ENCODE peak calls at places on chromosome 13, in ten cellular contexts. I is stimulated activated CD4-positive, alpha-beta T cell treated with anti-CD3 and anti-CD28 coated beads, TNF-alpha, amount 100 ng/mL, for 48 hours; D is activated T-cell treated with anti-CD3 and anti-CD28 coated beads for 1 hour; R is LoVo; T is NCI-H2227 treated with DMSO at 0.1 percent for 48 hours; L is AG04450; C is GM23248; P is ELF-1; U is WTC11; E is coronary artery. K is an unnamed sample.

GRCh38 chr13:28718186-28718537 is 608 bp downstream of the SLC46A3 start:
- DNase-seq in T (no peak), L (no peak), E (no peak), C (no peak), U (no peak), R (no peak), P (no peak), I (no peak), D (no peak), K (no peak)

GRCh38 chr13:79782541-79783216 is 301.7 kb downstream of the NDFIP2 start:
- DNase-seq in I (no peak), L (peak; percentile 44), C (no peak), R (no peak), E (no peak), P (peak; percentile 89), U (peak; percentile 71), T (peak; percentile 26), D (no peak), K (no peak)

GRCh38 chr13:107545946-107546502 is 669.3 kb downstream of the LIG4 start:
- DNase-seq in U (no peak), L (no peak), D (no peak), T (peak; percentile 61), R (no peak), E (no peak), P (no peak), I (no peak), C (no peak), K (no peak)

GRCh38 chr13:113124211-113125025 is 1.8 kb downstream of the F10 start:
- DNase-seq in E (peak; percentile 70), T (no peak), C (no peak), U (no peak), I (no peak), D (no peak), L (no peak), P (no peak), R (no peak), K (peak; percentile 77)

GRCh38 chr13:112446347-112446861 is 70.2 kb downstream of the SPACA7 start:
- DNase-seq in T (no peak), C (no peak), E (peak; percentile 53), P (no peak), I (no peak), L (no peak), D (no peak), R (no peak), U (no peak), K (peak; percentile 75)

GRCh38 chr13:70964124-70964523 is 855.9 kb upstream of the KLHL1 start:
- DNase-seq in E (no peak), I (no peak), C (no peak), D (no peak), L (no peak), T (no peak), R (no peak), P (no peak), U (no peak), K (no peak)

GRCh38 chr13:35768551-35768950 is 292.1 kb upstream of the MAB21L1 start:
- DNase-seq in R (no peak), U (no peak), L (no peak), E (no peak), D (no peak), T (peak; percentile 82), C (no peak), I (no peak), P (no peak), K (no peak)

GRCh38 chr13:33479066-33479465 is 193.5 kb upstream of the STARD13 start:
- DNase-seq in P (no peak), R (no peak), D (no peak), I (no peak), L (no peak), C (no peak), E (no peak), U (no peak), T (no peak), K (no peak)

GRCh38 chr13:60094385-60095088 is 69.2 kb downstream of the DIAPH3 start:
- DNase-seq in T (no peak), I (no peak), L (no peak), P (no peak), D (no peak), E (no peak), C (no peak), R (no peak), U (no peak), K (no peak)

GRCh38 chr13:94776300-94776699 is 64.0 kb upstream of the SOX21 start:
- DNase-seq in P (no peak), D (no peak), U (no peak), T (no peak), R (no peak), L (no peak), I (no peak), C (no peak), E (no peak), K (no peak)

GRCh38 chr13:93151277-93151676 is 75.3 kb upstream of the GPC6 start:
- DNase-seq in C (peak; percentile 90), E (no peak), L (peak; percentile 60), R (no peak), D (no peak), I (no peak), T (no peak), U (no peak), P (no peak), K (no peak)

GRCh38 chr13:36086117-36086516 is 45.1 kb downstream of the DCLK1 start:
- DNase-seq in U (peak; percentile 42), C (no peak), E (no peak), I (no peak), T (no peak), P (peak; percentile 23), D (no peak), R (no peak), L (no peak), K (no peak)

GRCh38 chr13:20389696-20390525 is 135.7 kb downstream of the CRYL1 start:
- DNase-seq in T (no peak), L (no peak), I (no peak), D (no peak), P (peak; percentile 52), E (peak; percentile 49), R (no peak), C (no peak), U (no peak), K (peak; percentile 73)

GRCh38 chr13:19587635-19588300 is 26.4 kb upstream of the TPTE2 start:
- DNase-seq in P (peak; percentile 67), E (no peak), L (no peak), C (peak; percentile 63), R (peak; percentile 43), I (no peak), D (no peak), U (no peak), T (no peak), K (no peak)

GRCh38 chr13:113903361-113903760 is 39.5 kb upstream of the GAS6 start:
- DNase-seq in I (no peak), U (no peak), R (no peak), T (no peak), C (peak; percentile 93), E (peak; percentile 79), D (no peak), P (no peak), L (no peak), K (peak; percentile 57)

GRCh38 chr13:98419786-98420559 is 156.9 kb downstream of the STK24 start:
- DNase-seq in E (peak; percentile 62), L (no peak), U (no peak), T (no peak), P (no peak), I (no peak), C (no peak), R (no peak), D (no peak), K (no peak)

GRCh38 chr13:46168341-46168740 is 13.6 kb downstream of the LCP1 start:
- DNase-seq in L (no peak), E (no peak), P (peak; percentile 79), U (no peak), I (no peak), C (peak; percentile 38), R (no peak), T (no peak), D (no peak), K (no peak)

GRCh38 chr13:20704459-20705069 is 1.1 kb downstream of the IL17D start:
- DNase-seq in E (no peak), I (no peak), L (no peak), P (peak; percentile 39), U (no peak), C (no peak), D (no peak), T (no peak), R (no peak), K (no peak)

GRCh38 chr13:90594694-90595093 is 752.8 kb upstream of the MIR17HG start:
- DNase-seq in E (no peak), L (no peak), R (peak; percentile 27), T (no peak), I (no peak), U (no peak), D (no peak), C (peak; percentile 52), P (no peak), K (no peak)

GRCh38 chr13:75873499-75873898 is 237.4 kb downstream of the LMO7 start:
- DNase-seq in L (no peak), T (no peak), D (no peak), E (no peak), U (no peak), P (no peak), R (no peak), C (no peak), I (no peak), K (no peak)

GRCh38 chr13:42011601-42012401 is 36.6 kb upstream of the DGKH start:
- DNase-seq in D (no peak), I (no peak), R (no peak), U (peak; percentile 29), E (no peak), L (no peak), P (peak; percentile 30), T (no peak), C (no peak), K (no peak)

GRCh38 chr13:73671011-73671410 is 463.2 kb downstream of the KLF12 start:
- DNase-seq in E (no peak), L (no peak), T (no peak), I (no peak), U (no peak), R (no peak), D (no peak), C (no peak), P (no peak), K (no peak)

GRCh38 chr13:48370815-48371214 is 42.1 kb downstream of the LPAR6 start:
- DNase-seq in D (no peak), I (no peak), C (no peak), T (no peak), L (no peak), U (no peak), R (no peak), E (no peak), P (no peak), K (no peak)

GRCh38 chr13:110442946-110443632 is 118.4 kb downstream of the RAB20 start:
- DNase-seq in C (peak; percentile 70), R (no peak), I (no peak), P (no peak), D (no peak), U (no peak), L (no peak), T (no peak), E (peak; percentile 56), K (no peak)

GRCh38 chr13:28320884-28321574 is 173.9 kb downstream of the FLT1 start:
- DNase-seq in L (peak; percentile 54), D (no peak), E (no peak), C (no peak), U (no peak), T (no peak), P (no peak), I (no peak), R (no peak), K (no peak)

GRCh38 chr13:38763446-38764381 is 76.8 kb downstream of the FREM2 start:
- DNase-seq in U (peak; percentile 22), T (peak; percentile 69), R (peak; percentile 20), D (no peak), C (peak; percentile 66), E (no peak), L (no peak), I (no peak), P (peak; percentile 50), K (no peak)

GRCh38 chr13:106028916-106029315 is 506.5 kb downstream of the EFNB2 start:
- DNase-seq in L (no peak), T (no peak), D (no peak), I (no peak), C (peak; percentile 45), P (no peak), R (no peak), U (no peak), E (no peak), K (no peak)

GRCh38 chr13:60356970-60357369 is 40.0 kb upstream of the TDRD3 start:
- DNase-seq in U (no peak), T (no peak), P (no peak), R (no peak), C (no peak), D (no peak), I (no peak), E (no peak), L (no peak), K (no peak)

K was measured in osteocyte.